ENCODE peak calls at places on chromosomes 1 and 21, in seven cellular contexts. C is BE2C, F is astrocyte, D is neuronal stem cell, K is adipocyte, L is aorta, E is SJSA1. X is an unnamed sample.

GRCh38 chr1:28160677-28161328 is 15.7 kb downstream of the PTAFR start:
- DNase-seq in C (no peak), F (peak; percentile 91), D (no peak), K (peak; percentile 73), L (peak; percentile 48), E (peak; percentile 86), X (no peak)

GRCh38 chr1:234597894-234598293 is 12.1 kb downstream of the IRF2BP2 start:
- DNase-seq in C (peak; percentile 62), F (no peak), D (no peak), K (peak; percentile 77), L (no peak), E (no peak), X (no peak)

GRCh38 chr21:46634966-46635323 is 529 bp upstream of the PRMT2 start:
- DNase-seq in C (peak; percentile 78), F (peak; percentile 83), D (peak; percentile 74), K (peak; percentile 89), L (no peak), E (peak; percentile 83), X (no peak)

GRCh38 chr1:243924588-243925349 is 74.7 kb upstream of the AKT3 start:
- DNase-seq in C (no peak), F (peak; percentile 8), D (no peak), K (peak; percentile 75), L (no peak), E (no peak), X (no peak)

GRCh38 chr21:32335601-32336575 is 37.2 kb downstream of the MRAP start:
- DNase-seq in C (no peak), F (peak; percentile 57), D (no peak), K (no peak), L (no peak), E (no peak), X (no peak)

GRCh38 chr1:6082430-6082971 is 36.8 kb downstream of the KCNAB2 start:
- DNase-seq in C (peak; percentile 40), F (no peak), D (no peak), K (peak; percentile 48), L (no peak), E (no peak), X (no peak)

GRCh38 chr21:16159971-16160350 is 430.2 kb downstream of the USP25 start:
- DNase-seq in C (no peak), F (no peak), D (no peak), K (no peak), L (peak; percentile 53), E (no peak), X (no peak)

GRCh38 chr1:94324168-94324544 is 86.8 kb upstream of the ARHGAP29 start:
- DNase-seq in C (no peak), F (no peak), D (no peak), K (peak; percentile 56), L (no peak), E (no peak), X (no peak)

GRCh38 chr1:59013276-59013927 is 229.6 kb upstream of the JUN start:
- DNase-seq in C (no peak), F (peak; percentile 28), D (peak; percentile 21), K (peak; percentile 65), L (no peak), E (peak; percentile 84), X (no peak)

GRCh38 chr1:217769768-217770167 is 138.6 kb downstream of the SPATA17 start:
- DNase-seq in C (no peak), F (no peak), D (no peak), K (no peak), L (no peak), E (no peak), X (no peak)

GRCh38 chr1:94621392-94621791 is 79.8 kb upstream of the F3 start:
- DNase-seq in C (peak; percentile 35), F (peak; percentile 70), D (no peak), K (no peak), L (no peak), E (no peak), X (peak; percentile 70)

GRCh38 chr21:19010996-19011395 is 607.4 kb upstream of the TMPRSS15 start:
- DNase-seq in C (no peak), F (no peak), D (no peak), K (no peak), L (no peak), E (no peak), X (no peak)

GRCh38 chr1:193520472-193520871 is 334.1 kb upstream of the B3GALT2 start:
- DNase-seq in C (no peak), F (no peak), D (no peak), K (no peak), L (no peak), E (no peak), X (no peak)

GRCh38 chr1:166884040-166884642 is 8.1 kb upstream of the TADA1 start:
- DNase-seq in C (no peak), F (no peak), D (peak; percentile 56), K (peak; percentile 25), L (peak; percentile 83), E (no peak), X (peak; percentile 70)

GRCh38 chr1:166884971-166885370 is 8.9 kb upstream of the TADA1 start:
- DNase-seq in C (no peak), F (no peak), D (no peak), K (no peak), L (no peak), E (no peak), X (no peak)

GRCh38 chr1:166882893-166883292 is 6.8 kb upstream of the TADA1 start:
- DNase-seq in C (no peak), F (no peak), D (no peak), K (no peak), L (no peak), E (no peak), X (no peak)

GRCh38 chr1:166888710-166889109 is 12.6 kb upstream of the TADA1 start:
- DNase-seq in C (no peak), F (no peak), D (peak; percentile 29), K (no peak), L (no peak), E (no peak), X (no peak)
- H3K27me3 ChIP-seq in C (no peaks in the 10 kb centered on the region), F (peaks cover 62% of the 10 kb centered on the region), D (peaks cover 3% of the 10 kb centered on the region), K (peaks cover 32% of the 10 kb centered on the region), L (peaks cover 3% of the 10 kb centered on the region), E (no peaks in the 10 kb centered on the region), X (peaks cover 28% of the 10 kb centered on the region)

GRCh38 chr21:36709030-36709867 is 10.3 kb downstream of the SIM2 start:
- DNase-seq in C (no peak), F (no peak), D (no peak), K (no peak), L (peak; percentile 74), E (no peak), X (peak; percentile 56)
- H3K4me1 ChIP-seq in C (no peaks in the 10 kb centered on the region), F (peaks cover 8% of the 10 kb centered on the region), D (peaks cover 6% of the 10 kb centered on the region), K (no peaks in the 10 kb centered on the region), L (no peaks in the 10 kb centered on the region), E (no peaks in the 10 kb centered on the region), X (peaks cover 26% of the 10 kb centered on the region)

GRCh38 chr1:154944422-154945159 is 8.1 kb upstream of the PMVK start:
- DNase-seq in C (no peak), F (no peak), D (no peak), K (peak; percentile 38), L (no peak), E (no peak), X (no peak)
- H3K27me3 ChIP-seq in C (no peaks in the 10 kb centered on the region), F (no peaks in the 10 kb centered on the region), D (no peaks in the 10 kb centered on the region), K (no peaks in the 10 kb centered on the region), L (no peaks in the 10 kb centered on the region), E (no peaks in the 10 kb centered on the region), X (no peaks in the 10 kb centered on the region)

GRCh38 chr1:30731806-30732276 is 8.5 kb upstream of the MATN1 start:
- DNase-seq in C (no peak), F (no peak), D (no peak), K (no peak), L (no peak), E (no peak), X (no peak)
- H3K4me1 ChIP-seq in C (no peaks in the 10 kb centered on the region), F (peaks cover 8% of the 10 kb centered on the region), D (peaks cover 6% of the 10 kb centered on the region), K (no peaks in the 10 kb centered on the region), L (no peaks in the 10 kb centered on the region), E (peaks cover 17% of the 10 kb centered on the region), X (no peaks in the 10 kb centered on the region)

DNA sequence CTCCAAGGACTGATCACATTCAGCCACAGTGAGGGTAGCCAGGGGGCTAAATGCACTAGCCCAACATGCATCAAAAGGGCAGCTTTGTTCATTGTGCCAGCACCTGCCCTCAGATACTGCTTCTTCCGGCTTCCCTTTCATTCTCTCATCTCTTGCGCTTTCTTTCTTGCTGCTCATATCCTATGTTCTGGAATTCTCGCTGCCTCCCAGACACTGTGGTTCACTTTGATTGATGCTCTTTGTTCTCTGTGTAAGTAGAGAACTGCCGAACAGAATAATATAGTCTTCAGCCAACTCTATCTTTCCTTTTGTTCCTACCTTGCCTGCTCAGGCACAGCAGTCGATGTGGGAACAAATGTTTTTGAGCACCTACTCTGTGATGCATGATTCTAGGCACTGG is 50.1 kb upstream of the SYT6 start:
- DNase-seq in C (no peak), F (no peak), D (no peak), K (no peak), L (no peak), E (no peak), X (no peak)
- H3K27me3 ChIP-seq in C (no peaks in the 10 kb centered on the region), F (peaks cover 18% of the 10 kb centered on the region), D (no peaks in the 10 kb centered on the region), K (peaks cover 76% of the 10 kb centered on the region), L (peaks cover 5% of the 10 kb centered on the region), E (peaks cover 11% of the 10 kb centered on the region), X (peaks cover 10% of the 10 kb centered on the region)

GRCh38 chr1:64519921-64520320 is 50.0 kb downstream of the CACHD1 start:
- DNase-seq in C (no peak), F (peak; percentile 77), D (no peak), K (peak; percentile 54), L (no peak), E (no peak), X (no peak)
- H3K4me1 ChIP-seq in C (no peaks in the 10 kb centered on the region), F (peaks cover 36% of the 10 kb centered on the region), D (peaks cover 16% of the 10 kb centered on the region), K (peaks cover 55% of the 10 kb centered on the region), L (no peaks in the 10 kb centered on the region), E (no peaks in the 10 kb centered on the region), X (peaks cover 43% of the 10 kb centered on the region)

GRCh38 chr1:10832703-10833102 is 36.3 kb upstream of the CASZ1 start:
- DNase-seq in C (no peak), F (no peak), D (no peak), K (no peak), L (no peak), E (no peak), X (no peak)
- H3K27me3 ChIP-seq in C (no peaks in the 10 kb centered on the region), F (peaks cover 10% of the 10 kb centered on the region), D (peaks cover 2% of the 10 kb centered on the region), K (peaks cover 75% of the 10 kb centered on the region), L (no peaks in the 10 kb centered on the region), E (peaks cover 37% of the 10 kb centered on the region), X (peaks cover 26% of the 10 kb centered on the region)

DNA sequence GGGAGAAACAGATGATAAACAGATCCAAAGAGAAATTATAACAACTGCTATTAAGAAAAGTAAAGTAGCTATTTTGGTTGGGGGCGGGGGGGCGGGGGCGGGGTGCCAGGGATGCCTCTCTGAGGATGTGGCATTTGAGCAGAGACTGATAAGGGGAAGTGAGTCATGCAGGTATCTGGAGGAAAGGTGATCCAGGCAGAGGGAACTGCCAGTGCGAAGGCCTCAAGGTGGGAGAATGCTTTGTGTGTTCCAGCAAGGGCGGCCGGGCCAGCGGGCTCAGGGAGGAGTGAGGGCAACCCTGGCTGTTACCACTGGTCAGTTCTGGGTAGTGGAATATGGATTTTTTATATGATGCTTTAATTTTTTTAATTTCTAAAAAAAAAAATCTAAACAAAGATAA is 7.0 kb upstream of the TNFRSF1B start:
- DNase-seq in C (no peak), F (no peak), D (no peak), K (no peak), L (no peak), E (no peak), X (no peak)
- H3K4me1 ChIP-seq in C (peaks cover 3% of the 10 kb centered on the region), F (peaks cover 12% of the 10 kb centered on the region), D (peaks cover 10% of the 10 kb centered on the region), K (peaks cover 17% of the 10 kb centered on the region), L (no peaks in the 10 kb centered on the region), E (peaks cover 14% of the 10 kb centered on the region), X (peaks cover 39% of the 10 kb centered on the region)

X was measured in upper lobe of right lung.